ENCODE peak calls at places on chromosome 18, in five cellular contexts. J is foreskin keratinocyte, O is esophagus squamous epithelium, G is fibroblast of lung, E is WTC11. Q is an unnamed sample.

GRCh38 chr18:27948981-27949380 is 227.9 kb downstream of the CDH2 start:
- DNase-seq in J (no peak), O (no peak), G (peak; percentile 49), E (no peak), Q (no peak)

GRCh38 chr18:59357928-59358327 is 1.1 kb downstream of the LMAN1 start:
- DNase-seq in J (peak; percentile 59), O (no peak), G (peak; percentile 92), E (no peak), Q (no peak)

GRCh38 chr18:22709288-22710060 is 223.7 kb upstream of the RBBP8 start:
- DNase-seq in J (no peak), O (no peak), G (peak; percentile 80), E (no peak), Q (no peak)

GRCh38 chr18:79924814-79925655 is 26.4 kb downstream of the SLC66A2 start:
- DNase-seq in J (no peak), O (no peak), G (no peak), E (peak; percentile 8), Q (no peak)

GRCh38 chr18:23066060-23066459 is 69.2 kb upstream of the CABLES1 start:
- DNase-seq in J (no peak), O (no peak), G (no peak), E (no peak), Q (no peak)

GRCh38 chr18:2854871-2855270 is 8.1 kb downstream of the EMILIN2 start:
- DNase-seq in J (no peak), O (no peak), G (no peak), E (no peak), Q (no peak)

GRCh38 chr18:48842259-48843061 is 108.3 kb downstream of the SMAD7 start:
- DNase-seq in J (no peak), O (no peak), G (no peak), E (no peak), Q (no peak)

GRCh38 chr18:63970803-63971191 is 916 bp downstream of the SERPINB8 start:
- DNase-seq in J (no peak), O (no peak), G (peak; percentile 51), E (peak; percentile 58), Q (no peak)

GRCh38 chr18:27861539-27861938 is 315.4 kb downstream of the CDH2 start:
- DNase-seq in J (no peak), O (no peak), G (no peak), E (no peak), Q (peak; percentile 19)

GRCh38 chr18:33751613-33752221 is 173.7 kb downstream of the ASXL3 start:
- DNase-seq in J (no peak), O (no peak), G (peak; percentile 16), E (no peak), Q (peak; percentile 16)

GRCh38 chr18:26721876-26722581 is 143.5 kb downstream of the AQP4 start:
- DNase-seq in J (no peak), O (no peak), G (no peak), E (no peak), Q (no peak)

GRCh38 chr18:812673-813404 is 797 bp upstream of the YES1 start:
- DNase-seq in J (peak; percentile 87), O (peak; percentile 13), G (peak; percentile 88), E (peak; percentile 59), Q (peak; percentile 92)

GRCh38 chr18:70848329-70848728 is 559.5 kb downstream of the SOCS6 start:
- DNase-seq in J (no peak), O (no peak), G (no peak), E (no peak), Q (no peak)

GRCh38 chr18:62788891-62789290 is 73.5 kb downstream of the PHLPP1 start:
- DNase-seq in J (no peak), O (no peak), G (peak; percentile 60), E (no peak), Q (no peak)

GRCh38 chr18:2970762-2971659 is 41.9 kb downstream of the LPIN2 start:
- DNase-seq in J (no peak), O (no peak), G (no peak), E (no peak), Q (no peak)

GRCh38 chr18:25310045-25310444 is 41.9 kb downstream of the ZNF521 start:
- DNase-seq in J (peak; percentile 18), O (no peak), G (peak; percentile 83), E (no peak), Q (no peak)

GRCh38 chr18:63073481-63073880 is 246.1 kb downstream of the BCL2 start:
- DNase-seq in J (no peak), O (no peak), G (no peak), E (no peak), Q (no peak)

GRCh38 chr18:46398625-46399024 is 258.4 kb downstream of the LOXHD1 start:
- DNase-seq in J (no peak), O (no peak), G (no peak), E (no peak), Q (no peak)

GRCh38 chr18:67589325-67589724 is 72.8 kb upstream of the DSEL start:
- DNase-seq in J (peak; percentile 16), O (no peak), G (peak; percentile 28), E (no peak), Q (no peak)

GRCh38 chr18:48983793-48984437 is 33.1 kb upstream of the SMAD7 start:
- DNase-seq in J (no peak), O (no peak), G (no peak), E (no peak), Q (peak; percentile 79)

GRCh38 chr18:79575891-79576685 is 103.5 kb upstream of the CTDP1 start:
- DNase-seq in J (peak; percentile 41), O (no peak), G (peak; percentile 84), E (no peak), Q (no peak)

GRCh38 chr18:44744206-44745180 is 63.8 kb downstream of the SETBP1 start:
- DNase-seq in J (no peak), O (no peak), G (no peak), E (peak; percentile 52), Q (no peak)

DNA sequence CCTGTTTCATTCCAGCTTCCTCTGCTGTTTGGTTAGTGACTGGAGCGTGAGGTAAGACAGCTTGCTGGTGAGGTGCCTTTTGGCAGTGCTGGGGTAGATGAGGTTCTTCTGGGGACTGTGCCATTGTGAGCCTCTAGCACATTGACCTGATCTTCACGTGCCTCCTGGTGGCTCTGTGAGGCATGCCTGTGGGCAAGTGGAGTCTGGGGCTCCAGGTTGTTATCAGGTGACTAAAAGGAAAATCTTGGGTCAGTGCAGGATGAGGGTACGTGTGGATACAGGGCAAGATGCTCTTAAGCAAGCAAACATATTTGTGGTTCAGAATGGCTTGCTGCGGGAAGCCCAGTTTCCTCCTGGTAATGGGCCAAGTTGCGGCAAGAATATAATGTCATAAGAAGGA is 75.4 kb downstream of the FHOD3 start:
- DNase-seq in J (peak; percentile 72), O (no peak), G (peak; percentile 99), E (no peak), Q (no peak)
- TF ChIP-seq CTCF in J (no peak), O (no peak), G (no peak), E (no peak), Q (no peak)

GRCh38 chr18:50791599-50792438 is 28.0 kb downstream of the MRO start:
- DNase-seq in J (peak; percentile 6), O (no peak), G (no peak), E (no peak), Q (peak; percentile 47)
- TF ChIP-seq CTCF in J (no peak), O (no peak), G (no peak), E (no peak), Q (peak; percentile 34)

GRCh38 chr18:35029770-35030169 is 11.4 kb upstream of the MAPRE2 start:
- DNase-seq in J (no peak), O (no peak), G (no peak), E (no peak), Q (no peak)
- TF ChIP-seq CTCF in J (no peak), O (peak; percentile 24), G (peak; percentile 6), E (no peak), Q (no peak)

GRCh38 chr18:41537666-41538065 is 417.4 kb upstream of the PIK3C3 start:
- DNase-seq in J (no peak), O (no peak), G (no peak), E (no peak), Q (no peak)

GRCh38 chr18:41530959-41531358 is 424.1 kb upstream of the PIK3C3 start:
- DNase-seq in J (no peak), O (no peak), G (no peak), E (no peak), Q (no peak)

GRCh38 chr18:41529093-41529492 is 425.9 kb upstream of the PIK3C3 start:
- DNase-seq in J (no peak), O (no peak), G (no peak), E (no peak), Q (peak; percentile 2)

DNA sequence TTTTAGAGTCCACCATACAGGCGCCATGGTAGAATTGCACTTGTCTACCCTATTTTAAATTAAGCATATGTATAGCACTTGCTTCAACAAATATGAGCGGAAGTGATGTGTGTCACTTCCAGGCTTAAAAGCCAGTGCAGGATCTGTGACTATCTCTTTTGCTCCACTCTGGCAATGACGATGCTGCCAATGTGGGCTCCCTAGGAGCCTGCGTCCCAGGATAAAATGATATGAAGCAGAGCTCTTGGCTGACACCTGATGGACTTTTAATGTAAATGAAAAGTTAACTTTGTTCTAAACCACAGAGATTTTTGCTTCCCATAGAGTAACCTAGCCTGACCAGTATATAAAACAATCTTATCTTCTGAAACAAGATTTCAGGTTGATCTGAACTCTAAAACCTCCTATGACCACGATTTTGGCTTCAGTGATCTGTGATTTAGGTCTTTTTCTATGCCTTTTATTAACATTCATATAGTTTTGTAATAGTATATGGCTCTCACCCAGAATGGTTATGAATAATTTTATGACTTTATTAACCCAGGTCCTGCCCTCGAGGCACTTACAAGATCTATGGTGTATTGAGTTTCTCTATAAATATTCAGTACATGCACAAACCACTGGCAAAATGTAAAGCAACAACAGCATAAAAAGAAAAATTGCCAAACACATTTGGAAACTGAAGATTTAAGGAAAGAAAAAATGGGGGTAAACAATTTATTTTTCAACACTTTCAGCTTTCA is 422.5 kb upstream of the PIK3C3 start:
- DNase-seq in J (peak; percentile 17), O (no peak), G (no peak), E (no peak), Q (peak; percentile 43)
- TF ChIP-seq CTCF in J (peak; percentile 52), O (no peak), G (peak; percentile 16), E (no peak), Q (peak; percentile 44)

GRCh38 chr18:51170689-51171088 is 26.8 kb downstream of the MEX3C start:
- DNase-seq in J (no peak), O (no peak), G (no peak), E (no peak), Q (no peak)

GRCh38 chr18:51168960-51169662 is 28.4 kb downstream of the MEX3C start:
- DNase-seq in J (no peak), O (no peak), G (no peak), E (no peak), Q (no peak)

GRCh38 chr18:51168031-51168742 is 29.3 kb downstream of the MEX3C start:
- DNase-seq in J (peak; percentile 4), O (no peak), G (no peak), E (peak; percentile 67), Q (peak; percentile 54)

GRCh38 chr18:51171208-51171607 is 26.3 kb downstream of the MEX3C start:
- DNase-seq in J (no peak), O (no peak), G (no peak), E (no peak), Q (no peak)

GRCh38 chr18:51169731-51170130 is 27.8 kb downstream of the MEX3C start:
- DNase-seq in J (no peak), O (no peak), G (no peak), E (no peak), Q (no peak)
- TF ChIP-seq CTCF in J (no peak), O (no peak), G (no peak), E (no peak), Q (no peak)

Q was measured in A673.